ENCODE peak calls at places on chromosomes 2 and 18, in five cellular contexts. T is Caco-2, K is suprapubic skin, F is right lobe of liver, R is WERI-Rb-1. P is an unnamed sample.

GRCh38 chr2:25895046-25895445 is 16.8 kb upstream of the ASXL2 start:
- DNase-seq in K (no peak), T (no peak), R (peak; percentile 50), F (no peak), P (no peak)

GRCh38 chr2:73111300-73112025 is 1.3 kb downstream of the RAB11FIP5 start:
- DNase-seq in R (peak; percentile 55), T (peak; percentile 63), F (peak; percentile 45), K (no peak), P (peak; percentile 69)

GRCh38 chr18:42339324-42339723 is 384.3 kb downstream of the PIK3C3 start:
- DNase-seq in K (no peak), T (no peak), R (no peak), F (no peak), P (no peak)

GRCh38 chr2:127588241-127588640 is 52.8 kb downstream of the MYO7B start:
- DNase-seq in R (peak; percentile 4), F (no peak), T (peak; percentile 12), K (no peak), P (no peak)

GRCh38 chr2:17894551-17894950 is 16.1 kb downstream of the KCNS3 start:
- DNase-seq in T (no peak), F (no peak), K (no peak), R (no peak), P (no peak)

GRCh38 chr2:21381421-21381820 is 257.7 kb downstream of the TDRD15 start:
- DNase-seq in K (no peak), F (no peak), R (no peak), T (no peak), P (no peak)

GRCh38 chr2:29228276-29228675 is 113.1 kb downstream of the CLIP4 start:
- DNase-seq in T (no peak), R (peak; percentile 68), F (no peak), K (peak; percentile 34), P (peak; percentile 29)

GRCh38 chr2:71856709-71857525 is 290.7 kb downstream of the CYP26B1 start:
- DNase-seq in K (no peak), F (no peak), R (no peak), T (no peak), P (peak; percentile 65)

GRCh38 chr18:71831039-71831438 is 713.1 kb downstream of the CBLN2 start:
- DNase-seq in T (no peak), K (no peak), R (no peak), F (no peak), P (peak; percentile 44)

GRCh38 chr2:2164326-2164917 is 166.7 kb downstream of the MYT1L start:
- DNase-seq in R (no peak), F (no peak), T (no peak), K (no peak), P (no peak)

GRCh38 chr18:56000041-56000440 is 412.0 kb upstream of the TCF4 start:
- DNase-seq in F (no peak), K (no peak), R (no peak), T (no peak), P (no peak)

GRCh38 chr2:99140056-99140859 is 1.2 kb upstream of the C2orf15 start:
- DNase-seq in K (no peak), F (no peak), T (no peak), R (no peak), P (no peak)

GRCh38 chr18:52339891-52340371 is at the start of gene DCC:
- DNase-seq in F (no peak), R (peak; percentile 91), K (no peak), T (peak; percentile 37), P (peak; percentile 50)

GRCh38 chr2:218876562-218877219 is 4.0 kb upstream of the WNT10A start:
- DNase-seq in R (peak; percentile 79), K (no peak), T (peak; percentile 83), F (peak; percentile 53), P (peak; percentile 70)

GRCh38 chr18:48519431-48520100 is 19.3 kb upstream of the CTIF start:
- DNase-seq in T (no peak), R (no peak), K (no peak), F (no peak), P (peak; percentile 48)

GRCh38 chr2:220463876-220464275 is 836.4 kb downstream of the SLC4A3 start:
- DNase-seq in F (no peak), K (no peak), T (no peak), R (no peak), P (no peak)

GRCh38 chr2:190838492-190838910 is 42.1 kb upstream of the GLS start:
- DNase-seq in F (no peak), K (no peak), T (no peak), R (no peak), P (peak; percentile 48)

GRCh38 chr2:118661184-118661583 is 186.3 kb downstream of the EN1 start:
- DNase-seq in F (no peak), T (no peak), R (no peak), K (no peak), P (no peak)

GRCh38 chr2:10494351-10495066 is 46.4 kb upstream of the ODC1 start:
- DNase-seq in F (no peak), R (no peak), T (no peak), K (no peak), P (no peak)

GRCh38 chr2:201909348-201909747 is 103.0 kb downstream of the CDK15 start:
- DNase-seq in F (no peak), K (no peak), T (no peak), R (no peak), P (peak; percentile 44)

GRCh38 chr2:16728742-16729141 is 63.1 kb upstream of the CYRIA start:
- DNase-seq in K (no peak), T (no peak), F (no peak), R (no peak), P (no peak)

GRCh38 chr2:16726577-16726976 is 60.9 kb upstream of the CYRIA start:
- DNase-seq in R (no peak), K (no peak), T (no peak), F (no peak), P (no peak)

GRCh38 chr2:16726147-16726546 is 60.5 kb upstream of the CYRIA start:
- DNase-seq in F (no peak), K (no peak), T (no peak), R (no peak), P (peak; percentile 50)

GRCh38 chr2:16725549-16725948 is 59.9 kb upstream of the CYRIA start:
- DNase-seq in K (no peak), R (no peak), F (no peak), T (no peak), P (peak; percentile 44)

DNA sequence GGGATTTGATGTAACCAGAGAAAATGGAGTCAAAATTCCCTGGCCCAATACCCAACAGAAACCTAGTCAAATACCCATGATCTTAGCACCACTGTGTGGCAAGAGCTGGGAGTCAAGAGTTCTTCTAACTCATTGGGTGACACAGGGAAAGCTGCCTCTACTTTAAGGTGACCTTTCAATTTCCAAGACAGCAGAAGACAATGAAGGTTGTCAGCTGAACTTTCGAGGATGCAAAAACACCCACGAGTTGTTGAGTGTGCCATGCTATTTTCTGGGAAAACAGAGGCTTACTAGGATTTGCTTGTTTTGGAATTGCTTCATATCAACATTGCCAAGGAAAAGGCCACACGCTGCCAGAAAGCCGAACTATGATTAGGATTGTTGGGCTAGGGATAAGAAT is 61.6 kb upstream of the CYRIA start:
- DNase-seq in T (no peak), F (no peak), K (no peak), R (no peak), P (peak; percentile 15)
- TF ChIP-seq CTCF in T (no peak), F (no peak), K (no peak), R (peak; percentile 45), P (peak; percentile 14)

GRCh38 chr2:56754627-56755026 is 570.8 kb downstream of the CCDC85A start:
- DNase-seq in T (no peak), R (no peak), F (no peak), K (no peak), P (no peak)

GRCh38 chr2:56753182-56753581 is 569.4 kb downstream of the CCDC85A start:
- DNase-seq in F (no peak), K (no peak), R (no peak), T (no peak), P (no peak)

GRCh38 chr2:56757884-56758545 is 574.2 kb downstream of the CCDC85A start:
- DNase-seq in F (no peak), T (no peak), K (no peak), R (no peak), P (no peak)

GRCh38 chr2:56749152-56749752 is 565.5 kb downstream of the CCDC85A start:
- DNase-seq in K (no peak), R (no peak), F (no peak), T (no peak), P (peak; percentile 57)

GRCh38 chr2:56754066-56754615 is 570.4 kb downstream of the CCDC85A start:
- DNase-seq in K (no peak), F (no peak), R (no peak), T (no peak), P (no peak)
- H3K4me3 ChIP-seq in K (no peak overlapping the region), F (no peak overlapping the region), R (no peak overlapping the region), T (no peak overlapping the region), P (no peak overlapping the region)

DNA sequence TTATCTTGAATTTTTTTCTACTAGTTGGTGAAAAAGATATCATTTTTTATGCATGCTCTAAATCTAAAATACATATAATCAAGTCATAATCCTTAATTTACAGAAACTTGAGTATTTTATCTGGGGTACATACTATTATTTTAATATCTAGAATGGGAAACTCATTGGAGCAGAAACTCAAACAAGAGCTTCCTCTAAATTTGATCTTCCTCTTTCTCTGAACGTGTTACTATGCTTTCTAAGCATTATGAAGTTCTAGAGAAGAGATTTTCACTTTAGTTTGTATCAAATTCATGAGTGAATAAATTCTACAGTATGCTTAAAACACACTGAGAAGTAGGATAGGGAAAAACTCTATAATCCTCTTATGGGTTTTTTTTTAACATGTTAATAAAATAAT is 20.6 kb upstream of the SLC38A11 start:
- DNase-seq in T (no peak), K (no peak), R (no peak), F (no peak), P (no peak)
- TF ChIP-seq CTCF in T (no peak), K (no peak), R (no peak), F (no peak), P (no peak)

DNA sequence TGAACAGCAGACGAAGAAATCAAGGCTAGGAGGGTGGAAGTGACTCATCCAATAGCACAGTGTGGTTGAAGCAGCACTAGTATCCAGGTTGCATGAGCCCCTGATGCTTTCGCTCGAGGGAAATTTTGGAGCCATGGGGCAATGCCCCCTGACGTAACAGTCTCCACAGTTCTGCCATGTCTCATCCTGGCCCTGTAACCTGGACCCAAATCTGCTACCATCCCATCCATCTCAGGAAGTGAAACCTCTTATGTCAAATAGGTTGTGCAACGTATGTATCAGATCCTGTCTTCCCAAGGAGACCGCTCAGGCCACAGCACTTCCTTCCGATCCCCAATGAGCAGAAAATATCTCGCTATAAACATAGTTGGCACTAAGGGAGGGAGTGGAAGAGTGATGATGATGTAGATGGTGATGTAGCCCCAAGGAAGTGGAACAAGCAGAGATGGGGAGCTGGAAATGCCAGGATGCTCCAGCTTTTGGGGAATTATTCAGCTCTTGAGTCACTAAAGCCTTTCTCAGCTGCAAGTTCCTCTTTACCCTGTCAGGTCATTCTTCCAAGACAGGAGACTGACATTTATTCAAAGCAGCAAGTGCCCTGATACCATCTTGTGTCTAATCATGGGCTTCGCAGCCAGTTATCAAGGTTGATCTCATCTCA is 3.0 kb upstream of the IL1B start:
- DNase-seq in R (no peak), F (no peak), K (no peak), T (no peak), P (peak; percentile 53)
- H3K4me3 ChIP-seq in R (no peak overlapping the region), F (no peak overlapping the region), K (no peak overlapping the region), T (no peak overlapping the region), P (no peak overlapping the region)

GRCh38 chr2:157876066-157876770 is at the start of gene ACVR1:
- DNase-seq in R (peak; percentile 95), K (peak; percentile 96), T (peak; percentile 95), F (peak; percentile 96), P (peak; percentile 98)
- TF ChIP-seq CTCF in R (peak; percentile 40), K (no peak), T (no peak), F (peak; percentile 24), P (no peak)